ENCODE peak calls at places on chromosomes 16 and 17, in ten cellular contexts. P is choroid plexus epithelial cell; C is AG20443; Q is stimulated activated CD8-positive, alpha-beta memory T cell treated with anti-CD3 and anti-CD28 coated beads, Interleukin-4, amount 100 ng/mL, for 4 hours; Y is HT-29; L is T-helper 1 cell; N is HEK293T; R is activated CD4-positive, alpha-beta T cell treated with anti-CD3 and anti-CD28 coated beads, Interleukin-2, amount 50 U/mL, for 48 hours; H is HFF-Myc; E is RPMI7951. B is an unnamed sample.

GRCh38 chr17:7587420-7587786 is 2.5 kb downstream of the SOX15 start:
- DNase-seq in P (peak; percentile 94), C (peak; percentile 90), Q (no peak), Y (no peak), L (no peak), N (no peak), R (no peak), H (peak; percentile 70), E (peak; percentile 94), B (no peak)

GRCh38 chr16:49998991-49999390 is 26.0 kb upstream of the CNEP1R1 start:
- DNase-seq in P (no peak), C (no peak), Q (no peak), Y (no peak), L (no peak), N (no peak), R (no peak), H (no peak), E (no peak), B (no peak)

GRCh38 chr16:65663774-65664173 is 541.9 kb upstream of the CDH11 start:
- DNase-seq in P (no peak), C (no peak), Q (no peak), Y (no peak), L (no peak), N (no peak), R (no peak), H (no peak), E (peak; percentile 78), B (no peak)

GRCh38 chr16:70160388-70160787 is 13.2 kb upstream of the CLEC18C start:
- DNase-seq in P (no peak), C (peak; percentile 16), Q (no peak), Y (no peak), L (no peak), N (no peak), R (no peak), H (no peak), E (no peak), B (no peak)

GRCh38 chr16:51433597-51433996 is 282.5 kb upstream of the SALL1 start:
- DNase-seq in P (peak; percentile 39), C (no peak), Q (no peak), Y (no peak), L (no peak), N (no peak), R (no peak), H (no peak), E (peak; percentile 37), B (no peak)

GRCh38 chr17:49575524-49576120 is at the start of gene NXPH3:
- DNase-seq in P (peak; percentile 40), C (peak; percentile 90), Q (peak; percentile 18), Y (peak; percentile 16), L (peak; percentile 49), N (peak; percentile 83), R (peak; percentile 81), H (no peak), E (no peak), B (peak; percentile 74)

GRCh38 chr17:82134101-82134500 is 36.1 kb upstream of the FASN start:
- DNase-seq in P (peak; percentile 48), C (no peak), Q (no peak), Y (no peak), L (no peak), N (no peak), R (no peak), H (no peak), E (no peak), B (peak; percentile 29)

GRCh38 chr17:56314026-56314425 is 160.8 kb downstream of the ANKFN1 start:
- DNase-seq in P (no peak), C (no peak), Q (no peak), Y (no peak), L (no peak), N (no peak), R (no peak), H (no peak), E (no peak), B (no peak)

GRCh38 chr17:27554152-27554551 is 76.8 kb upstream of the LGALS9 start:
- DNase-seq in P (peak; percentile 78), C (no peak), Q (no peak), Y (no peak), L (no peak), N (no peak), R (no peak), H (no peak), E (peak; percentile 77), B (no peak)

GRCh38 chr16:68166264-68166663 is 69.7 kb downstream of the ESRP2 start:
- DNase-seq in P (no peak), C (no peak), Q (no peak), Y (no peak), L (no peak), N (no peak), R (no peak), H (no peak), E (no peak), B (no peak)

GRCh38 chr17:28667870-28668269 is 5.9 kb downstream of the SUPT6H start:
- DNase-seq in P (no peak), C (no peak), Q (no peak), Y (no peak), L (no peak), N (no peak), R (no peak), H (no peak), E (no peak), B (no peak)

B was measured in transverse colon.